ENCODE peak calls at places on chromosome 13, in ten cellular contexts. L is activated effector memory CD4-positive, alpha-beta T cell treated with Interleukin-2 at 50 U/mL for 16 hours; N is KBM-7; M is activated CD8-positive, alpha-beta memory T cell treated with anti-CD3 and anti-CD28 coated beads for 4 hours; C is ELR; A is Kasumi-1; X is smooth muscle cell of the brain vasculature; G is kidney tubule cell; Y is hypothalamus; T is stimulated activated CD4-positive, alpha-beta T cell treated with anti-CD3 and anti-CD28 coated beads, Interleukin-4, amount 100 ng/mL, for 1 hour. R is an unnamed sample.

GRCh38 chr13:31528176-31528575 is 211.2 kb upstream of the RXFP2 start:
- DNase-seq in L (no peak), N (no peak), M (no peak), C (peak; percentile 18), A (no peak), X (no peak), G (no peak), Y (no peak), T (no peak), R (no peak)

GRCh38 chr13:102846261-102847015 is 606 bp downstream of the ERCC5 start:
- DNase-seq in L (peak; percentile 39), N (peak; percentile 77), M (peak; percentile 19), C (peak; percentile 67), A (peak; percentile 77), X (no peak), G (peak; percentile 62), Y (no peak), T (peak; percentile 41), R (no peak)

GRCh38 chr13:97003071-97003470 is 8.8 kb upstream of the OXGR1 start:
- DNase-seq in L (no peak), N (no peak), M (no peak), C (peak; percentile 23), A (peak; percentile 14), X (no peak), G (peak; percentile 5), Y (no peak), T (no peak), R (no peak)

GRCh38 chr13:107563099-107563925 is 652.0 kb downstream of the LIG4 start:
- DNase-seq in L (no peak), N (no peak), M (no peak), C (no peak), A (no peak), X (no peak), G (no peak), Y (no peak), T (no peak), R (no peak)

GRCh38 chr13:36758345-36758744 is 60.7 kb upstream of the RFXAP start:
- DNase-seq in L (no peak), N (no peak), M (no peak), C (no peak), A (no peak), X (no peak), G (no peak), Y (no peak), T (no peak), R (no peak)

GRCh38 chr13:97194473-97194872 is 27.7 kb upstream of the MBNL2 start:
- DNase-seq in L (no peak), N (no peak), M (no peak), C (peak; percentile 87), A (no peak), X (no peak), G (peak; percentile 89), Y (no peak), T (no peak), R (no peak)

GRCh38 chr13:110347535-110348308 is 40.6 kb downstream of the COL4A2 start:
- DNase-seq in L (no peak), N (no peak), M (no peak), C (peak; percentile 95), A (no peak), X (no peak), G (peak; percentile 100), Y (no peak), T (no peak), R (no peak)

GRCh38 chr13:21925720-21926119 is 254.8 kb downstream of the FGF9 start:
- DNase-seq in L (no peak), N (no peak), M (no peak), C (no peak), A (no peak), X (no peak), G (no peak), Y (no peak), T (no peak), R (no peak)

GRCh38 chr13:60427285-60427684 is 30.3 kb downstream of the TDRD3 start:
- DNase-seq in L (no peak), N (no peak), M (no peak), C (no peak), A (no peak), X (no peak), G (no peak), Y (no peak), T (no peak), R (no peak)